ENCODE peak calls at places on chromosomes 12 and 14, in four cellular contexts. N, Z, U and J are unnamed samples.

GRCh38 chr14:22536853-22537338 is 52.1 kb downstream of the DAD1 start:
- DNase-seq in N (peak; percentile 67), Z (peak; percentile 69), U (peak; percentile 48), J (peak; percentile 60)

GRCh38 chr12:40801861-40802260 is 109.6 kb downstream of the CNTN1 start:
- DNase-seq in N (no peak), Z (no peak), U (no peak), J (no peak)

GRCh38 chr12:101647711-101648110 is 49.7 kb upstream of the CHPT1 start:
- DNase-seq in N (no peak), Z (no peak), U (no peak), J (no peak)

GRCh38 chr14:28774764-28775738 is 8.5 kb downstream of the FOXG1 start:
- DNase-seq in N (no peak), Z (no peak), U (no peak), J (no peak)

GRCh38 chr14:95496690-95497241 is 19.7 kb downstream of the SYNE3 start:
- DNase-seq in N (no peak), Z (no peak), U (no peak), J (no peak)

GRCh38 chr12:14937689-14938088 is 648 bp downstream of the ERP27 start:
- DNase-seq in N (no peak), Z (no peak), U (no peak), J (no peak)

GRCh38 chr12:67002711-67003110 is 266.4 kb upstream of the CAND1 start:
- DNase-seq in N (no peak), Z (no peak), U (no peak), J (no peak)

GRCh38 chr12:39587247-39587646 is 32.4 kb downstream of the ABCD2 start:
- DNase-seq in N (no peak), Z (no peak), U (no peak), J (no peak)

GRCh38 chr14:92607702-92608429 is 94.3 kb downstream of the RIN3 start:
- DNase-seq in N (no peak), Z (peak; percentile 52), U (no peak), J (no peak)

GRCh38 chr14:65810326-65810725 is 397.8 kb downstream of the FUT8 start:
- DNase-seq in N (no peak), Z (no peak), U (no peak), J (no peak)

GRCh38 chr14:64394423-64394822 is 6.3 kb downstream of the MTHFD1 start:
- DNase-seq in N (no peak), Z (no peak), U (no peak), J (no peak)

GRCh38 chr14:104087505-104087904 is 2.0 kb downstream of the ASPG start:
- DNase-seq in N (no peak), Z (no peak), U (peak; percentile 19), J (no peak)

GRCh38 chr12:128644664-128645296 is 179.0 kb downstream of the SLC15A4 start:
- DNase-seq in N (no peak), Z (no peak), U (peak; percentile 83), J (no peak)

GRCh38 chr14:74941676-74942097 is 13.7 kb downstream of the PGF start:
- DNase-seq in N (no peak), Z (no peak), U (peak; percentile 52), J (no peak)

GRCh38 chr14:22510527-22511110 is 78.4 kb downstream of the DAD1 start:
- DNase-seq in N (peak; percentile 39), Z (peak; percentile 59), U (no peak), J (no peak)

GRCh38 chr12:84929486-84929885 is 16.9 kb upstream of the SLC6A15 start:
- DNase-seq in N (no peak), Z (no peak), U (no peak), J (no peak)

GRCh38 chr12:68538722-68539614 is 71.7 kb upstream of the RAP1B start:
- DNase-seq in N (no peak), Z (no peak), U (peak; percentile 24), J (peak; percentile 4)

GRCh38 chr12:102317155-102317554 is 119.5 kb upstream of the PMCH start:
- DNase-seq in N (no peak), Z (no peak), U (no peak), J (no peak)

GRCh38 chr12:56947633-56948535 is 9.5 kb downstream of the RDH16 start:
- DNase-seq in N (no peak), Z (no peak), U (no peak), J (no peak)